ENCODE peak calls at places on chromosome 16, in nine cellular contexts. One of them, this sample, is unnamed.
A peak's percentile ranks its signal among the peaks of the same experiment; 100 is the strongest.

GRCh38 chr16:86598607-86599318 is 20.4 kb downstream of the FOXL1 start:
- DNase-seq in bronchial epithelial cell: no peak
- DNase-seq in right atrium auricular region: no peak
- DNase-seq in fibroblast of mammary gland: no peak
- DNase-seq in CD4-positive, alpha-beta memory T cell: no peak
- DNase-seq in lower leg skin: peak; percentile 70
- DNase-seq in CD8-positive, alpha-beta memory T cell: no peak
- DNase-seq in H7: no peak
- DNase-seq in skeletal muscle cell: no peak
- DNase-seq in this sample: no peak

GRCh38 chr16:4538067-4538385 is 547 bp downstream of the CDIP1 start:
- DNase-seq in CD4-positive, alpha-beta memory T cell: no peak
- DNase-seq in bronchial epithelial cell: no peak
- DNase-seq in CD8-positive, alpha-beta memory T cell: no peak
- DNase-seq in fibroblast of mammary gland: no peak
- DNase-seq in skeletal muscle cell: no peak
- DNase-seq in H7: no peak
- DNase-seq in lower leg skin: peak; percentile 89
- DNase-seq in right atrium auricular region: no peak
- DNase-seq in this sample: no peak

GRCh38 chr16:69325784-69326171 is 4.6 kb downstream of the PDF start:
- DNase-seq in lower leg skin: peak; percentile 76
- DNase-seq in skeletal muscle cell: no peak
- DNase-seq in CD4-positive, alpha-beta memory T cell: no peak
- DNase-seq in bronchial epithelial cell: no peak
- DNase-seq in fibroblast of mammary gland: no peak
- DNase-seq in H7: no peak
- DNase-seq in CD8-positive, alpha-beta memory T cell: no peak
- DNase-seq in right atrium auricular region: no peak
- DNase-seq in this sample: no peak

GRCh38 chr16:1054660-1055556 is 17.6 kb upstream of the SSTR5 start:
- DNase-seq in right atrium auricular region: no peak
- DNase-seq in H7: peak; percentile 98
- DNase-seq in CD4-positive, alpha-beta memory T cell: no peak
- DNase-seq in bronchial epithelial cell: peak; percentile 1
- DNase-seq in fibroblast of mammary gland: peak; percentile 42
- DNase-seq in skeletal muscle cell: peak; percentile 28
- DNase-seq in lower leg skin: peak; percentile 90
- DNase-seq in CD8-positive, alpha-beta memory T cell: no peak
- DNase-seq in this sample: no peak

GRCh38 chr16:54027126-54027922 is 259.3 kb downstream of the IRX3 start:
- DNase-seq in bronchial epithelial cell: peak; percentile 88
- DNase-seq in skeletal muscle cell: no peak
- DNase-seq in lower leg skin: no peak
- DNase-seq in CD8-positive, alpha-beta memory T cell: no peak
- DNase-seq in H7: no peak
- DNase-seq in right atrium auricular region: no peak
- DNase-seq in fibroblast of mammary gland: peak; percentile 47
- DNase-seq in CD4-positive, alpha-beta memory T cell: no peak
- DNase-seq in this sample: peak; percentile 46

GRCh38 chr16:19380316-19380715 is 37.4 kb upstream of the TMC5 start:
- DNase-seq in fibroblast of mammary gland: no peak
- DNase-seq in CD8-positive, alpha-beta memory T cell: no peak
- DNase-seq in lower leg skin: no peak
- DNase-seq in H7: no peak
- DNase-seq in CD4-positive, alpha-beta memory T cell: peak; percentile 6
- DNase-seq in right atrium auricular region: no peak
- DNase-seq in bronchial epithelial cell: no peak
- DNase-seq in skeletal muscle cell: no peak
- DNase-seq in this sample: no peak

GRCh38 chr16:84455031-84455430 is 49.4 kb downstream of the MEAK7 start:
- DNase-seq in skeletal muscle cell: no peak
- DNase-seq in fibroblast of mammary gland: no peak
- DNase-seq in H7: no peak
- DNase-seq in right atrium auricular region: no peak
- DNase-seq in bronchial epithelial cell: no peak
- DNase-seq in lower leg skin: no peak
- DNase-seq in CD8-positive, alpha-beta memory T cell: no peak
- DNase-seq in CD4-positive, alpha-beta memory T cell: no peak
- DNase-seq in this sample: no peak

GRCh38 chr16:54912720-54913119 is 17.9 kb upstream of the IRX5 start:
- DNase-seq in bronchial epithelial cell: no peak
- DNase-seq in lower leg skin: no peak
- DNase-seq in skeletal muscle cell: no peak
- DNase-seq in fibroblast of mammary gland: no peak
- DNase-seq in H7: no peak
- DNase-seq in CD8-positive, alpha-beta memory T cell: no peak
- DNase-seq in right atrium auricular region: no peak
- DNase-seq in CD4-positive, alpha-beta memory T cell: no peak
- DNase-seq in this sample: no peak

GRCh38 chr16:75254359-75254837 is 3.0 kb upstream of the BCAR1 start:
- DNase-seq in CD4-positive, alpha-beta memory T cell: no peak
- DNase-seq in lower leg skin: peak; percentile 85
- DNase-seq in H7: no peak
- DNase-seq in right atrium auricular region: no peak
- DNase-seq in bronchial epithelial cell: peak; percentile 78
- DNase-seq in fibroblast of mammary gland: peak; percentile 73
- DNase-seq in skeletal muscle cell: peak; percentile 56
- DNase-seq in CD8-positive, alpha-beta memory T cell: no peak
- DNase-seq in this sample: no peak

GRCh38 chr16:8962393-8963009 is 1.2 kb downstream of the USP7 start:
- DNase-seq in H7: peak; percentile 80
- DNase-seq in skeletal muscle cell: no peak
- DNase-seq in right atrium auricular region: no peak
- DNase-seq in CD8-positive, alpha-beta memory T cell: peak; percentile 64
- DNase-seq in fibroblast of mammary gland: no peak
- DNase-seq in lower leg skin: no peak
- DNase-seq in CD4-positive, alpha-beta memory T cell: peak; percentile 65
- DNase-seq in bronchial epithelial cell: no peak
- DNase-seq in this sample: no peak

DNA sequence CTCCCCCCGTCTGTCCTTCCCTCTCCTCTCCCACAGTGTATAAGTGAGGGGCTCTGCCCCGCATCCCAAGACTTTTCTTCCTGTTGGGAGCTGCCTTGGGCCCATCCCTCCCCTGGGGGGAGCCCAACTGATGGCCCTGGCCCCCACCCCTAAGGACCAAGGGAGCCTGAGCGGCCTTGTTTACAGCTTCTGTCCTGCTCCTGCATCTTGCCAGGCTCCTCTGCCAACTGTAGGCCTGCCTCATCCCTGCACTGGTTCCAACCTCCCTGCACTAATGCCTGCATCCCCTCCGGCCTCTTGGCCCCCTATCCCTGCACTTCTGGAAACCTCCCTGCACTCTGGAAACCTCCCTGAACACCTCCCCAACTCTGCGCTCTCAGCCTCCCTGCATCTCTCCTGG is 1.4 kb upstream of the PAGR1 start:
- DNase-seq in CD8-positive, alpha-beta memory T cell: no peak
- DNase-seq in skeletal muscle cell: no peak
- DNase-seq in right atrium auricular region: no peak
- DNase-seq in bronchial epithelial cell: no peak
- DNase-seq in fibroblast of mammary gland: no peak
- DNase-seq in CD4-positive, alpha-beta memory T cell: no peak
- DNase-seq in lower leg skin: no peak
- DNase-seq in H7: peak; percentile 71
- DNase-seq in this sample: no peak
- H3K4me3 ChIP-seq in CD8-positive, alpha-beta memory T cell: peak overlapping the region; percentile 94
- H3K4me3 ChIP-seq in skeletal muscle cell: peak overlapping the region; percentile 82
- H3K4me3 ChIP-seq in right atrium auricular region: no peak overlapping the region
- H3K4me3 ChIP-seq in bronchial epithelial cell: no peak overlapping the region
- H3K4me3 ChIP-seq in fibroblast of mammary gland: no peak overlapping the region
- H3K4me3 ChIP-seq in CD4-positive, alpha-beta memory T cell: peak overlapping the region; percentile 95
- H3K4me3 ChIP-seq in lower leg skin: no peak overlapping the region
- H3K4me3 ChIP-seq in H7: peak overlapping the region; percentile 82
- H3K4me3 ChIP-seq in this sample: peak overlapping the region; percentile 85

DNA sequence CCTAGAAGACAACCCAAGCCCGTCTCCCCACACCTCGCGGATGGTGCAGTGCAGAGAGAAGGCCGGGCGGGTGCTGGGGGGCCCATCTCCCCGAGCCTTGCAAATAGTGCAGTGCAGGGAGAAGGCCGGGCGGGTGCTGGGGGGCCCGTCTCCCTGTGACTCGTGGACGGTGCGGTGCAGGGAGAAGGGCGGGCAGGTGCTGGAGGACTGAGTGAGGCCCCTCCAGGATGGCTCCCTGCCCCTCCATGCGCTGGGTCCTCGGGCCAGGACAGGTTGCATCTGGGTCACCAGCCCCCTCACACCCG is 40.0 kb upstream of the ACSF3 start:
- DNase-seq in CD4-positive, alpha-beta memory T cell: no peak
- DNase-seq in lower leg skin: no peak
- DNase-seq in skeletal muscle cell: no peak
- DNase-seq in fibroblast of mammary gland: no peak
- DNase-seq in CD8-positive, alpha-beta memory T cell: no peak
- DNase-seq in bronchial epithelial cell: no peak
- DNase-seq in H7: no peak
- DNase-seq in right atrium auricular region: no peak
- DNase-seq in this sample: no peak
- H3K4me3 ChIP-seq in CD4-positive, alpha-beta memory T cell: no peak overlapping the region
- H3K4me3 ChIP-seq in lower leg skin: no peak overlapping the region
- H3K4me3 ChIP-seq in skeletal muscle cell: no peak overlapping the region
- H3K4me3 ChIP-seq in fibroblast of mammary gland: no peak overlapping the region
- H3K4me3 ChIP-seq in CD8-positive, alpha-beta memory T cell: no peak overlapping the region
- H3K4me3 ChIP-seq in bronchial epithelial cell: no peak overlapping the region
- H3K4me3 ChIP-seq in H7: no peak overlapping the region
- H3K4me3 ChIP-seq in right atrium auricular region: no peak overlapping the region
- H3K4me3 ChIP-seq in this sample: no peak overlapping the region

GRCh38 chr16:2151188-2152091 is 3.0 kb downstream of the RAB26 start:
- DNase-seq in lower leg skin: no peak
- DNase-seq in H7: peak; percentile 68
- DNase-seq in CD8-positive, alpha-beta memory T cell: no peak
- DNase-seq in CD4-positive, alpha-beta memory T cell: no peak
- DNase-seq in bronchial epithelial cell: peak; percentile 29
- DNase-seq in fibroblast of mammary gland: peak; percentile 38
- DNase-seq in skeletal muscle cell: no peak
- DNase-seq in right atrium auricular region: no peak
- DNase-seq in this sample: no peak
- H3K4me3 ChIP-seq in lower leg skin: no peak overlapping the region
- H3K4me3 ChIP-seq in H7: no peak overlapping the region
- H3K4me3 ChIP-seq in CD8-positive, alpha-beta memory T cell: no peak overlapping the region
- H3K4me3 ChIP-seq in CD4-positive, alpha-beta memory T cell: no peak overlapping the region
- H3K4me3 ChIP-seq in bronchial epithelial cell: no peak overlapping the region
- H3K4me3 ChIP-seq in fibroblast of mammary gland: no peak overlapping the region
- H3K4me3 ChIP-seq in skeletal muscle cell: no peak overlapping the region
- H3K4me3 ChIP-seq in right atrium auricular region: no peak overlapping the region
- H3K4me3 ChIP-seq in this sample: peak overlapping the region; percentile 15

GRCh38 chr16:47013172-47013571 is 39.7 kb upstream of the DNAJA2 start:
- DNase-seq in H7: no peak
- DNase-seq in lower leg skin: no peak
- DNase-seq in bronchial epithelial cell: no peak
- DNase-seq in CD8-positive, alpha-beta memory T cell: no peak
- DNase-seq in skeletal muscle cell: no peak
- DNase-seq in right atrium auricular region: no peak
- DNase-seq in fibroblast of mammary gland: no peak
- DNase-seq in CD4-positive, alpha-beta memory T cell: no peak
- DNase-seq in this sample: no peak
- H3K4me3 ChIP-seq in H7: no peak overlapping the region
- H3K4me3 ChIP-seq in lower leg skin: no peak overlapping the region
- H3K4me3 ChIP-seq in bronchial epithelial cell: no peak overlapping the region
- H3K4me3 ChIP-seq in CD8-positive, alpha-beta memory T cell: no peak overlapping the region
- H3K4me3 ChIP-seq in skeletal muscle cell: no peak overlapping the region
- H3K4me3 ChIP-seq in right atrium auricular region: no peak overlapping the region
- H3K4me3 ChIP-seq in fibroblast of mammary gland: no peak overlapping the region
- H3K4me3 ChIP-seq in CD4-positive, alpha-beta memory T cell: no peak overlapping the region
- H3K4me3 ChIP-seq in this sample: no peak overlapping the region

GRCh38 chr16:6113749-6114148 is 1016.2 kb upstream of the EEF2KMT start:
- DNase-seq in fibroblast of mammary gland: no peak
- DNase-seq in right atrium auricular region: no peak
- DNase-seq in H7: no peak
- DNase-seq in lower leg skin: no peak
- DNase-seq in bronchial epithelial cell: no peak
- DNase-seq in CD8-positive, alpha-beta memory T cell: no peak
- DNase-seq in CD4-positive, alpha-beta memory T cell: no peak
- DNase-seq in skeletal muscle cell: no peak
- DNase-seq in this sample: no peak
- H3K4me3 ChIP-seq in fibroblast of mammary gland: no peak overlapping the region
- H3K4me3 ChIP-seq in right atrium auricular region: no peak overlapping the region
- H3K4me3 ChIP-seq in H7: no peak overlapping the region
- H3K4me3 ChIP-seq in lower leg skin: no peak overlapping the region
- H3K4me3 ChIP-seq in bronchial epithelial cell: no peak overlapping the region
- H3K4me3 ChIP-seq in CD8-positive, alpha-beta memory T cell: no peak overlapping the region
- H3K4me3 ChIP-seq in CD4-positive, alpha-beta memory T cell: no peak overlapping the region
- H3K4me3 ChIP-seq in skeletal muscle cell: no peak overlapping the region
- H3K4me3 ChIP-seq in this sample: no peak overlapping the region

DNA sequence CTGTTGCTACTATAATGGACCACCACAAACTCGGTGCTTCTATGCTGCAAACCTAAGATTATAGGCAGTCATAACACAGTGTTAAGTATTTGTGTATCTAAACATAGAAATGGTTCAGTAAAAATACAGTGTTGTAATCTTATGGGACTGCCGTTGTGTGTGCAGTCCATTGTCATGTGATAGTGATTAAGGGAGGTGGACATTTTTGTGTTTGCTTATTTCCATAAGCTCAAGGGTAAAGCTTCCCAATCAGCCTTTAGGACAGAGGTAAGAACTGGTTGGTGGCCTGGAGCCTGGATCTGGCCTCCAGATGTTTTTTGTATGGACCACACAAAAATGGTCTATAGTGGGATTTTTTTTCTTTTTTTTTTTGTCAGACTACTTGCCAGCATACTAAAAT is 29.9 kb downstream of the WWOX start:
- DNase-seq in right atrium auricular region: no peak
- DNase-seq in skeletal muscle cell: no peak
- DNase-seq in CD8-positive, alpha-beta memory T cell: no peak
- DNase-seq in CD4-positive, alpha-beta memory T cell: no peak
- DNase-seq in bronchial epithelial cell: no peak
- DNase-seq in H7: no peak
- DNase-seq in fibroblast of mammary gland: peak; percentile 11
- DNase-seq in lower leg skin: no peak
- DNase-seq in this sample: no peak
- H3K4me3 ChIP-seq in right atrium auricular region: no peak overlapping the region
- H3K4me3 ChIP-seq in skeletal muscle cell: no peak overlapping the region
- H3K4me3 ChIP-seq in CD8-positive, alpha-beta memory T cell: no peak overlapping the region
- H3K4me3 ChIP-seq in CD4-positive, alpha-beta memory T cell: no peak overlapping the region
- H3K4me3 ChIP-seq in bronchial epithelial cell: no peak overlapping the region
- H3K4me3 ChIP-seq in H7: no peak overlapping the region
- H3K4me3 ChIP-seq in fibroblast of mammary gland: no peak overlapping the region
- H3K4me3 ChIP-seq in lower leg skin: no peak overlapping the region
- H3K4me3 ChIP-seq in this sample: no peak overlapping the region

This sample was measured in AG04449.